ENCODE peak calls at places on chromosome 10, in eight cellular contexts. J is thoracic aorta, G is lower lobe of right lung, H is gastrocnemius medialis, W is heart left ventricle, K is A673, E is hepatocyte, I is pancreas. N is an unnamed sample.

GRCh38 chr10:24259365-24260125 is 50.6 kb downstream of the KIAA1217 start:
- DNase-seq in H (peak; percentile 48), I (no peak), J (no peak), E (no peak), W (no peak), K (no peak), G (no peak), N (no peak)

GRCh38 chr10:44864042-44864436 is 47.1 kb upstream of the TMEM72 start:
- DNase-seq in G (peak; percentile 64), K (no peak), J (no peak), I (peak; percentile 90), H (no peak), E (peak; percentile 78), W (no peak), N (peak; percentile 57)

GRCh38 chr10:78205457-78205856 is 171.8 kb downstream of the RPS24 start:
- DNase-seq in I (no peak), J (no peak), K (no peak), W (no peak), E (no peak), G (no peak), H (no peak), N (no peak)

GRCh38 chr10:116590590-116591444 is at the start of gene PNLIPRP1:
- DNase-seq in I (no peak), E (no peak), J (no peak), K (no peak), G (no peak), H (no peak), W (no peak), N (no peak)

GRCh38 chr10:90560331-90560730 is 297.5 kb downstream of the HTR7 start:
- DNase-seq in J (no peak), E (no peak), H (no peak), K (no peak), W (no peak), I (no peak), G (no peak), N (no peak)

GRCh38 chr10:118585794-118586193 is 9.7 kb downstream of the PRLHR start:
- DNase-seq in E (no peak), I (no peak), J (no peak), W (no peak), G (no peak), K (no peak), H (no peak), N (no peak)

GRCh38 chr10:17229016-17229716 is 1.1 kb downstream of the VIM start:
- DNase-seq in I (peak; percentile 88), H (peak; percentile 69), K (peak; percentile 94), G (peak; percentile 92), J (peak; percentile 70), W (peak; percentile 92), E (peak; percentile 88), N (peak; percentile 93)

GRCh38 chr10:121608669-121609190 is 10.5 kb upstream of the FGFR2 start:
- DNase-seq in G (peak; percentile 66), W (no peak), E (peak; percentile 80), J (no peak), K (peak; percentile 46), I (peak; percentile 81), H (no peak), N (peak; percentile 86)

GRCh38 chr10:30039567-30039966 is 19.8 kb downstream of the JCAD start:
- DNase-seq in K (no peak), J (no peak), H (no peak), E (no peak), W (no peak), I (no peak), G (no peak), N (no peak)

GRCh38 chr10:55370021-55370420 is 569.0 kb upstream of the PCDH15 start:
- DNase-seq in G (no peak), H (no peak), I (no peak), J (no peak), W (no peak), K (peak; percentile 28), E (peak; percentile 9), N (no peak)

DNA sequence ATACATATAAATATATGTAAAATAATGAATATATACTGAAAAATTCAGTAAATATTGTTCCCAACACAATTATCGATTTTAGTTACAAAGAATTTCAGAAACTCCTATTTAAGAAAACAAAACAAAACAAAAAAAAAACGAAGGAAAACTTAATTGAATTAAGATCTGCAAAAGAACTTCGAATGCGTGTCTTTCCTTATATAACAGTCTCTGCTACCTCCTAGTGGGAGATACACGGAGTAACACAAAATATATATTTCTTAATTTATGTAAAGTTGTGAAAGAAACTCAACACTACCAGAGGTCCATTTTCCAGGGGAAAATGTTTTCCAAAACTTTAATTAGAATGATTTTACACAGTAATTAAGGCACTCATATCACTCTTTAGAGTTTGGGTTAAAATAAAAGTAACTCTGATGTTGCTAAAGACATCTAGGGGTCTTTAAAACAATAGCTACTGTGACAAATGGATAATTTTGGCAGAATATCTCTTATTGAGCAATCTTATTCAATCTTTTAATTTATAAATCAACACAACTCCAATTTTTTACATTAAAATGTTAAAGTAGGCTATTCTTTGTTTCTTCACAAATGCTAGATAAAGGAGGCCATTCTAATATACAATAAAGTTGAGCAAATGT is 41.6 kb downstream of the NEBL start:
- DNase-seq in H (no peak), J (no peak), E (peak; percentile 34), G (no peak), K (peak; percentile 68), W (no peak), I (no peak), N (no peak)
- TF ChIP-seq CTCF in H (peak; percentile 31), J (no peak), E (peak; percentile 68), G (peak; percentile 23), K (peak; percentile 67), W (peak; percentile 46), I (no peak), N (no peak)

GRCh38 chr10:100743626-100744135 is 1.7 kb upstream of the PAX2 start:
- DNase-seq in H (no peak), K (peak; percentile 78), E (peak; percentile 76), W (peak; percentile 31), I (no peak), G (no peak), J (no peak), N (no peak)

GRCh38 chr10:100742936-100743335 is 2.4 kb upstream of the PAX2 start:
- DNase-seq in G (no peak), E (no peak), I (no peak), W (no peak), K (no peak), J (no peak), H (no peak), N (no peak)

GRCh38 chr10:100744980-100745881 is at the start of gene PAX2:
- DNase-seq in E (no peak), K (peak; percentile 52), J (no peak), G (no peak), H (no peak), W (no peak), I (peak; percentile 75), N (no peak)

GRCh38 chr10:100745882-100746412 is 565 bp downstream of the PAX2 start:
- DNase-seq in K (no peak), E (no peak), J (no peak), G (no peak), W (no peak), H (no peak), I (peak; percentile 73), N (no peak)

GRCh38 chr10:100744136-100744979 is 1.0 kb upstream of the PAX2 start:
- DNase-seq in E (no peak), W (no peak), H (no peak), J (no peak), K (peak; percentile 58), G (no peak), I (peak; percentile 67), N (no peak)
- H3K4me3 ChIP-seq in E (no peak overlapping the region), W (no peak overlapping the region), H (peak overlapping the region; percentile 37), J (peak overlapping the region; percentile 64), K (peak overlapping the region; percentile 36), G (no peak overlapping the region), I (no peak overlapping the region), N (no peak overlapping the region)

GRCh38 chr10:125023269-125023668 is 81.3 kb downstream of the ZRANB1 start:
- DNase-seq in I (no peak), G (peak; percentile 44), E (no peak), K (no peak), H (no peak), J (no peak), W (no peak), N (no peak)

GRCh38 chr10:125024496-125025234 is 82.7 kb downstream of the ZRANB1 start:
- DNase-seq in J (no peak), K (peak; percentile 45), W (no peak), H (no peak), E (no peak), I (peak; percentile 7), G (peak; percentile 22), N (no peak)

GRCh38 chr10:125022671-125023070 is 80.7 kb downstream of the ZRANB1 start:
- DNase-seq in W (no peak), K (no peak), H (no peak), I (peak; percentile 39), G (peak; percentile 24), J (no peak), E (no peak), N (no peak)

GRCh38 chr10:125025341-125025740 is 83.4 kb downstream of the ZRANB1 start:
- DNase-seq in K (no peak), I (peak; percentile 2), J (no peak), H (no peak), G (no peak), E (no peak), W (no peak), N (no peak)

DNA sequence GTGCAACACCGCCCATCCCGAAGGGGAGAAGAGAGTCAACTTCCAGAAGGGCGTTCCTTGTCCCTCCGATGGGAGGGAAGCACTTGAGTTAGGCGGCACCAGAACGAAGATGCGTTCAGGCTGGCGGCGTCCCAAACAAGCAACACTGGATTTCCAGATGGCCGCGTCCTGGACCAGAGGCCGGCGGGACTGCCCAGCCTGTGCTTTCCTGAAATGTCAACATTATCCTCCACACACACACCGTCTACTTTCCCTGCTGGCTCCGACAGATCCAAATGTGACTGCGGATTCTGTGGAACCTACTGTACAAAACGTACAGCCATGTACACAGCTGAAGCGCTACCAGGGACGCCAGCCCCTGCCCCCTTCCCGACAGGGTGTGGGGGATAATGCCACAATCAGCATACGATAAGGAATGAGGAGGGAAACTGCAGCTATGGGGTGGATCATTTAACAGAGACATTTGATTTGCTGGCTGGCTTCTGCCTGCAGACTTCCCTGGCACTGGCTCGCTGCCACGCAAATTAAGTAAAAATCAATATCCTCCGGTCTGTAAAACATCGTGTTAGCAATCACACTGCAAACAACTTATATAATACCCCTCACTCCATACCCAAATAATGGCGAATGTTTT is 82.1 kb downstream of the ZRANB1 start:
- DNase-seq in I (peak; percentile 37), H (peak; percentile 65), E (no peak), W (peak; percentile 73), K (no peak), J (no peak), G (peak; percentile 47), N (peak; percentile 63)
- H3K27ac ChIP-seq in I (peak overlapping the region; percentile 47), H (peak overlapping the region; percentile 73), E (peak overlapping the region; percentile 28), W (peak overlapping the region; percentile 65), K (peak overlapping the region; percentile 43), J (peak overlapping the region; percentile 35), G (peak overlapping the region; percentile 31), N (no peak overlapping the region)

DNA sequence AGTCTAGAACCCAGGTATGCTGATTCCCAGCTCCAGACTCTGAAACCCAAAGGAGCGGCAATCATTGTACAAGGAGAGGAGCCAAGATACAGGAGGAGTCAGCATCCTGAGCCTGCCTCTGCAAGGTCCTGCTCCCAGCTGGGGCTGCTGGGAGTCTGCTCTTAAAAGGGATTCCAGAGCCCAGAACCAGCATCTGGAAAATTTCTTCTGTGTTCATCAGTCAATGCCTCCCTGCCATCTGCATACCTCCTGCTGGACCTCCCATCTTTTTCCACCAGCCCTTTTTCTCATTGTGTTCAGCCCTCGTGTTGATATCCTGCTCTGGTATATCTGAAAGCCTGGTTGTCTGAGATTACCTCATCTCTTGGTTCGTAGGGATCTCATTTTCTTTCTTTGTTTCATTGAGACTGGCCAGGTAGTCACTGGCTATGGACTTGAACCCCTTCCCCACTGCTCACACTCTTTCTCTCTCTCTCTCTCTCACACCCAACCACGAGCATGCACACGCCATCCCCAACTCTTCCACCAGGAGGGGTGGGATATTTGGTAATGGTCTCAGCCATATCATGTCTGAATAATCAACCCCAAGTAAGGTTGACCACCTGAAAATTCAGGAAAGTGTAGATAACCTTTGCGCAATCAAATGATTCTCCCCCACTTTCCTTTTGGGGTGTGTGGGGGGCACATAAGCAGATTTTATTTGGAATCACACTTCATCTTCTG is 608.8 kb downstream of the LRMDA start:
- DNase-seq in E (no peak), I (no peak), H (no peak), K (no peak), J (no peak), W (no peak), G (no peak), N (no peak)
- TF ChIP-seq CTCF in E (no peak), I (no peak), H (no peak), K (peak; percentile 19), J (no peak), W (no peak), G (no peak), N (no peak)